ENCODE peak calls at places on chromosomes 3 and 15, in five cellular contexts. J, X, B, Y and R are unnamed samples.

GRCh38 chr3:174318146-174318545 is 541.0 kb upstream of the NAALADL2 start:
- DNase-seq in Y (no peak), J (no peak), B (no peak), X (peak), R (no peak)

GRCh38 chr3:106534206-106534605 is 665.4 kb upstream of the CBLB start:
- DNase-seq in X (no peak), Y (peak), B (no peak), J (no peak), R (no peak)

GRCh38 chr3:48215466-48215865 is 7.8 kb upstream of the CAMP start:
- DNase-seq in B (no peak), X (no peak), Y (no peak), J (no peak), R (peak)

GRCh38 chr3:49901351-49902339 is 2.0 kb downstream of the MST1R start:
- DNase-seq in B (no peak), J (no peak), Y (peak), X (no peak), R (peak)

GRCh38 chr15:80636675-80637074 is 58.4 kb upstream of the ABHD17C start:
- DNase-seq in J (peak), Y (peak), B (peak), X (peak), R (no peak)

GRCh38 chr15:33119865-33120264 is 74.6 kb downstream of the FMN1 start:
- DNase-seq in Y (no peak), X (no peak), B (no peak), J (no peak), R (no peak)

GRCh38 chr3:107455621-107456020 is 67.1 kb upstream of the BBX start:
- DNase-seq in J (no peak), X (no peak), B (no peak), Y (no peak), R (no peak)

GRCh38 chr3:72398781-72399180 is 449.5 kb downstream of the SHQ1 start:
- DNase-seq in B (no peak), X (no peak), Y (no peak), J (no peak), R (no peak)

GRCh38 chr3:120429921-120430361 is 20.9 kb downstream of the FSTL1 start:
- DNase-seq in X (no peak), Y (no peak), B (no peak), J (no peak), R (peak)

GRCh38 chr15:89340586-89340985 is 6.0 kb upstream of the POLG start:
- DNase-seq in J (no peak), X (no peak), B (no peak), Y (no peak), R (no peak)

GRCh38 chr3:161137260-161137659 is 32.1 kb upstream of the B3GALNT1 start:
- DNase-seq in X (no peak), B (no peak), Y (no peak), J (peak), R (no peak)

GRCh38 chr15:70234256-70234965 is 136.7 kb upstream of the TLE3 start:
- DNase-seq in J (no peak), X (no peak), Y (no peak), B (peak), R (peak)

GRCh38 chr15:92811514-92811913 is 88.6 kb upstream of the CHD2 start:
- DNase-seq in J (no peak), B (no peak), Y (peak), X (no peak), R (peak)
- H3K9ac ChIP-seq in J (no peak), B (peak), Y (peak), X (no peak), R (peak)

DNA sequence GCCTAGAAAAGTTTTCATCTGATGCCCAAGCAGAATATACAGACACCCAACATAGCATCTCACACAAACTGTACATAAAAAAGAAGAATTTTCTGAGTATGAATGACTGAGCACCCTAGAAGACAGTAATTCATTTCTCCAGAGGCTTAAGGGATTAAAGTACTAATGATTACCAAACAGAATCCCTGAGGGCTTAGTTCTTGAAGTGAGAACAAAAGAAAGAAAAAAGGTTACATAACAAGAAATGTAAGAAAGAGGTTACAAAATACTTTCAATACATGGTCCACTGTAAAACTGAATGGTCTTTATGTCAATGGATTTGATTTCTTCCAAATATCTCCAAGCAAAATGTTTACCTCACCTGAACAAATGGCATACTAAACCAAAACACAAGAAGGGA is 9.1 kb upstream of the NEK10 start:
- DNase-seq in J (no peak), B (no peak), X (no peak), Y (no peak), R (no peak)
- H3K9ac ChIP-seq in J (no peak), B (no peak), X (no peak), Y (no peak), R (no peak)

GRCh38 chr15:98798375-98798893 is 150.1 kb downstream of the IGF1R start:
- DNase-seq in J (no peak), X (no peak), B (no peak), Y (no peak), R (no peak)

GRCh38 chr15:98801234-98801561 is 152.9 kb downstream of the IGF1R start:
- DNase-seq in B (peak), Y (no peak), X (peak), J (peak), R (no peak)

GRCh38 chr15:98800437-98801233 is 152.3 kb downstream of the IGF1R start:
- DNase-seq in X (peak), J (peak), B (peak), Y (peak), R (peak)

GRCh38 chr15:98799461-98799971 is 151.2 kb downstream of the IGF1R start:
- DNase-seq in X (peak), J (no peak), B (no peak), Y (no peak), R (peak)

GRCh38 chr15:98799991-98800390 is 151.7 kb downstream of the IGF1R start:
- DNase-seq in J (no peak), Y (no peak), X (no peak), B (no peak), R (peak)
- H3K9ac ChIP-seq in J (peak), Y (no peak), X (no peak), B (no peak), R (no peak)

DNA sequence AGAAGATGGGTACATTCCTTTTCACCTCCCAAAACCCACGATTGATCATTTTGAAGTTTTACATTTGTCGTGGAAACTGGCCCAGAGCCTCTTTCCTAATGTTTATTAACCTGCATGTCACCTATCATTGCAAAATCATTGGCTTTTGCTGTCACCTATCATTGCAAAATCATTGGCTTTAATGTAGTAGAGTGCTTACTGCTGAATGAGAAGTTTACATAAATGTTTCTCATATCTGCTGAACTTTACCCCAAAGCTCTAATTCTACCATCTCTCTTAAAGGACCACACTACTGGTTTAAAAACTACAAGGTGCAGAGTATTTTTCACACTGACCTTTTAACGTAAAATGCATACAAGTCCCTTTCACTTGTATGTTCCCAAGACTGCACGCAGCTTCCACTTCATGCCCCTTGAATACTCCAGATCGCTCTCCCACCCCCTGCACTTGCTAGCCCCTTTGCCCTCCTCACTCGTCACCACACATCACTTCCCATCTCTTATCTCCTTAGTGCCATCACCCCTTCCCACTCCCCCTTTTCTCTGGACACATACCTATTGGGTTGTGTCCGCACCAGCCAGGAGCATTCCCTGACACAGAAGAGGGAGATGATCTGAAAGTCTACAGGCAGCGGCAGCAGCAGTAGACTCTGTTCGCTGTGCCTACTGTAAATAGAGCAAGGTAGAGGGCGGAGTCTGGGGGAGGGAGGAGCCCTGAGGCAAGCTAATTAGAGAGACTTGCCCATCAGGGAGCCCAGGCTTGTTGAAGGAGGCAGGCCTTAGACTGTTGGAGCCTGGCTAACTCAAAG is 30.2 kb upstream of the ATOSA start:
- DNase-seq in X (peak), J (peak), B (peak), Y (no peak), R (no peak)
- H3K9ac ChIP-seq in X (no peak), J (no peak), B (peak), Y (no peak), R (no peak)

DNA sequence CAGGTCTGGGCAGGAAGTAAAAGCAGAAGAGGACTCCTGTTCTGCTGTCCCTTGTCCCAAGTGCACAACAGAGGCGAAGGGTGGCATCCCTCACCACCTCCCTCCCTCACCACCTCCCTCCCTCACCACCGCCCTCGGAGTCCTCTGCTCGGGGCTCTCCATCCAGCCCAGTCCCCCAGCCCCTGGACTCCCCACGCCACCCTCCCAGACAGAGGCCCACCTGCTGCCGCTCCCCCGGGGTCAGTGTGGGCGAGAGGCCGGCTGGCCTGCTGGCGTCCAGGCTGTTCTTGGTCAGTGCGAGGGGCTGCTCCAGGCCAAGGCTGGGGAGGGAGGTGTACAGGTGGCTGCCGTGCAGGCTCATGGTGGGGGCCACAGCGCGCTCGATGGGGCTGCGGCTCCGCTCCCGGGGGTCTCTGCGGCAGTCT is 79.1 kb downstream of the VGLL4 start:
- DNase-seq in J (no peak), B (no peak), Y (no peak), X (no peak), R (no peak)
- H3K9ac ChIP-seq in J (no peak), B (no peak), Y (no peak), X (no peak), R (no peak)

GRCh38 chr15:67184208-67184925 is 70.1 kb downstream of the AAGAB start:
- DNase-seq in Y (no peak), B (no peak), J (no peak), X (no peak), R (no peak)
- H3K9ac ChIP-seq in Y (no peak), B (no peak), J (no peak), X (no peak), R (peak)

GRCh38 chr3:45060165-45060897 is 34.2 kb downstream of the CLEC3B start:
- DNase-seq in X (peak), Y (no peak), J (no peak), B (no peak), R (no peak)
- H3K9ac ChIP-seq in X (no peak), Y (no peak), J (no peak), B (no peak), R (no peak)